ENCODE peak calls at places on chromosomes 11 and 22, in four cellular contexts. P, C, E and O are unnamed samples.
A peak's percentile ranks its signal among the peaks of the same experiment; 100 is the strongest.

GRCh38 chr11:9037963-9038362 is 34.2 kb upstream of the NRIP3 start:
- DNase-seq in P (no peak), C (no peak), E (no peak), O (no peak)

GRCh38 chr22:38411016-38411415 is 44.0 kb downstream of the KCNJ4 start:
- DNase-seq in P (no peak), C (no peak), E (no peak), O (no peak)

GRCh38 chr22:45240810-45241631 is at the start of gene KIAA0930:
- DNase-seq in P (peak; percentile 90), C (peak; percentile 83), E (peak; percentile 57), O (peak; percentile 96)

GRCh38 chr11:88555018-88555828 is 217.7 kb upstream of the CTSC start:
- DNase-seq in P (no peak), C (peak; percentile 99), E (no peak), O (no peak)

GRCh38 chr11:67999704-68000103 is 4.2 kb downstream of the UNC93B1 start:
- DNase-seq in P (no peak), C (no peak), E (no peak), O (no peak)

GRCh38 chr11:43969543-43969942 is 27.1 kb downstream of the C11orf96 start:
- DNase-seq in P (peak; percentile 49), C (peak; percentile 51), E (no peak), O (no peak)

GRCh38 chr11:47913569-47914244 is 65.6 kb upstream of the NUP160 start:
- DNase-seq in P (no peak), C (no peak), E (no peak), O (no peak)

GRCh38 chr11:73715551-73715950 is 45.3 kb downstream of the RAB6A start:
- DNase-seq in P (no peak), C (no peak), E (no peak), O (no peak)

GRCh38 chr22:41327124-41327523 is 25.8 kb downstream of the ZC3H7B start:
- DNase-seq in P (no peak), C (no peak), E (no peak), O (peak; percentile 84)

GRCh38 chr11:120964857-120965256 is 59.0 kb upstream of the TBCEL start:
- DNase-seq in P (no peak), C (peak; percentile 70), E (no peak), O (no peak)

GRCh38 chr22:23549198-23549595 is 30.9 kb downstream of the IGLL1 start:
- DNase-seq in P (no peak), C (no peak), E (no peak), O (peak; percentile 30)

GRCh38 chr11:87300640-87301381 is 263.1 kb downstream of the TMEM135 start:
- DNase-seq in P (no peak), C (no peak), E (no peak), O (no peak)

GRCh38 chr11:58334708-58335107 is 24.2 kb downstream of the OR5B17 start:
- DNase-seq in P (no peak), C (peak; percentile 86), E (no peak), O (no peak)

GRCh38 chr11:68295271-68295670 is 17.1 kb upstream of the LRP5 start:
- DNase-seq in P (no peak), C (no peak), E (no peak), O (no peak)

GRCh38 chr11:60879104-60879503 is 11.8 kb downstream of the ZP1 start:
- DNase-seq in P (no peak), C (no peak), E (no peak), O (no peak)

GRCh38 chr11:124115782-124116616 is 749 bp downstream of the VWA5A start:
- DNase-seq in P (no peak), C (no peak), E (no peak), O (peak; percentile 79)

GRCh38 chr22:24494182-24494534 is 974 bp upstream of the UPB1 start:
- DNase-seq in P (no peak), C (no peak), E (no peak), O (no peak)

GRCh38 chr11:21622995-21623394 is 569.9 kb upstream of the ANO5 start:
- DNase-seq in P (no peak), C (no peak), E (no peak), O (no peak)

GRCh38 chr11:34619062-34619516 is 1.8 kb upstream of the EHF start:
- DNase-seq in P (no peak), C (no peak), E (no peak), O (no peak)

GRCh38 chr11:110453684-110454354 is 24.1 kb downstream of the FDX1 start:
- DNase-seq in P (no peak), C (peak; percentile 36), E (no peak), O (no peak)

GRCh38 chr22:25062378-25063095 is 110.0 kb downstream of the KIAA1671 start:
- DNase-seq in P (no peak), C (no peak), E (no peak), O (peak; percentile 85)

GRCh38 chr11:23143031-23143430 is 282.8 kb upstream of the CCDC179 start:
- DNase-seq in P (no peak), C (no peak), E (no peak), O (no peak)

GRCh38 chr11:1333091-1333772 is 23.8 kb upstream of the TOLLIP start:
- DNase-seq in P (no peak), C (no peak), E (no peak), O (peak; percentile 70)

GRCh38 chr11:97290444-97291041 is 900.7 kb downstream of the JRKL start:
- DNase-seq in P (no peak), C (no peak), E (no peak), O (no peak)

GRCh38 chr11:113141010-113141409 is 173.4 kb upstream of the TTC12 start:
- DNase-seq in P (no peak), C (no peak), E (no peak), O (no peak)

GRCh38 chr11:106446961-106447360 is 369.5 kb downstream of the AASDHPPT start:
- DNase-seq in P (no peak), C (no peak), E (no peak), O (no peak)

GRCh38 chr22:30424471-30425326 is 869 bp upstream of the MTFP1 start:
- DNase-seq in P (no peak), C (peak; percentile 70), E (no peak), O (no peak)

GRCh38 chr11:19429108-19429760 is 188.5 kb upstream of the E2F8 start:
- DNase-seq in P (no peak), C (no peak), E (no peak), O (no peak)

GRCh38 chr11:133331031-133331430 is 201.3 kb downstream of the OPCML start:
- DNase-seq in P (no peak), C (no peak), E (no peak), O (no peak)

GRCh38 chr22:30092686-30093085 is 12.4 kb downstream of the HORMAD2 start:
- DNase-seq in P (no peak), C (no peak), E (no peak), O (no peak)